ENCODE peak calls at places on chromosome 15, in four cellular contexts. T, Z, Y and E are unnamed samples.

GRCh38 chr15:37903932-37904493 is 30.4 kb upstream of the TMCO5A start:
- DNase-seq in T (no peak), Z (no peak), Y (no peak), E (no peak)

GRCh38 chr15:90025461-90026033 is 24.4 kb downstream of the ZNF710 start:
- DNase-seq in T (no peak), Z (no peak), Y (no peak), E (no peak)

GRCh38 chr15:96264801-96265515 is 65.5 kb upstream of the NR2F2 start:
- DNase-seq in T (no peak), Z (no peak), Y (no peak), E (no peak)

GRCh38 chr15:97978408-97979130 is 18.1 kb downstream of the ARRDC4 start:
- DNase-seq in T (peak), Z (peak), Y (no peak), E (no peak)

GRCh38 chr15:60070838-60071493 is 66.9 kb downstream of the FOXB1 start:
- DNase-seq in T (peak), Z (no peak), Y (peak), E (no peak)

GRCh38 chr15:62777657-62778056 is 264.9 kb upstream of the TPM1 start:
- DNase-seq in T (no peak), Z (no peak), Y (no peak), E (no peak)

GRCh38 chr15:31438601-31439265 is 112.1 kb downstream of the KLF13 start:
- DNase-seq in T (no peak), Z (no peak), Y (no peak), E (no peak)

GRCh38 chr15:29103825-29104565 is 165.6 kb downstream of the NSMCE3 start:
- DNase-seq in T (peak), Z (peak), Y (peak), E (peak)

GRCh38 chr15:40539030-40539429 is 25.8 kb downstream of the CCDC32 start:
- DNase-seq in T (no peak), Z (no peak), Y (no peak), E (no peak)

GRCh38 chr15:41691471-41691870 is 31.3 kb downstream of the MGA start:
- DNase-seq in T (peak), Z (no peak), Y (no peak), E (no peak)

GRCh38 chr15:67865331-67865730 is 25.5 kb upstream of the RNU6-1 start:
- DNase-seq in T (peak), Z (no peak), Y (no peak), E (no peak)

GRCh38 chr15:71278989-71279756 is 163.9 kb downstream of the THSD4 start:
- DNase-seq in T (peak), Z (peak), Y (peak), E (no peak)

GRCh38 chr15:49734831-49735508 is 114.1 kb downstream of the DTWD1 start:
- DNase-seq in T (no peak), Z (no peak), Y (no peak), E (no peak)

GRCh38 chr15:40054746-40055575 is 16.0 kb upstream of the SRP14 start:
- DNase-seq in T (no peak), Z (no peak), Y (no peak), E (no peak)

GRCh38 chr15:57384816-57385215 is 8.5 kb downstream of the CGNL1 start:
- DNase-seq in T (peak), Z (no peak), Y (no peak), E (no peak)

GRCh38 chr15:89539027-89539426 is 36.2 kb upstream of the TICRR start:
- DNase-seq in T (no peak), Z (no peak), Y (no peak), E (no peak)

GRCh38 chr15:71547066-71547465 is 263.3 kb upstream of the NR2E3 start:
- DNase-seq in T (peak), Z (no peak), Y (no peak), E (peak)

GRCh38 chr15:35851491-35851890 is 305.5 kb upstream of the DPH6 start:
- DNase-seq in T (peak), Z (no peak), Y (no peak), E (no peak)

DNA sequence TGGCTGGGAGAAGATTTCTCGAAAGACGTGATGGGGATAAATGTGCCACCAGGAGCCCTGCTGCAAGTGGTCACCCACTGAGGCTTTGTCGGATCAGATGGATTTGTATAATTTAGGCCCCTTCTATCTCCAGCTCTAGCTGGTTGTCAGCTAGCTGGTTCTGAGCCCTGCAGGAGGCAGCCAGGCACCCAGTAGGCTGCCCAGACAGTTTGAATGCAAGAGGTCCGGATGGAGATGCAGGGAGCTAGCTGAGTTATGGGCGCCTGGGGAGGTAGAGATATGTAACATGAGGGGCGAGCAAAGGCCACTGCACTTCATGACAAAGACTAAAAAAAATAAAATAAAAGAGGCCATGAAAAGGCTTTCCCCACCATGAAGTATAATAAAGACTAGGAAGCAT is 35.1 kb upstream of the ADPGK start:
- DNase-seq in T (no peak), Z (no peak), Y (no peak), E (no peak)
- TF ChIP-seq CTCF in T (no peak), Z (no peak), Y (no peak), E (no peak)

GRCh38 chr15:25401511-25401910 is 37.3 kb downstream of the UBE3A start:
- DNase-seq in T (no peak), Z (no peak), Y (no peak), E (no peak)
- H3K4me3 ChIP-seq in T (no peak), Z (no peak), Y (no peak), E (no peak)

GRCh38 chr15:53074221-53074620 is 284.1 kb upstream of the ONECUT1 start:
- DNase-seq in T (no peak), Z (no peak), Y (no peak), E (no peak)

GRCh38 chr15:53072077-53072476 is 281.9 kb upstream of the ONECUT1 start:
- DNase-seq in T (peak), Z (peak), Y (peak), E (peak)

DNA sequence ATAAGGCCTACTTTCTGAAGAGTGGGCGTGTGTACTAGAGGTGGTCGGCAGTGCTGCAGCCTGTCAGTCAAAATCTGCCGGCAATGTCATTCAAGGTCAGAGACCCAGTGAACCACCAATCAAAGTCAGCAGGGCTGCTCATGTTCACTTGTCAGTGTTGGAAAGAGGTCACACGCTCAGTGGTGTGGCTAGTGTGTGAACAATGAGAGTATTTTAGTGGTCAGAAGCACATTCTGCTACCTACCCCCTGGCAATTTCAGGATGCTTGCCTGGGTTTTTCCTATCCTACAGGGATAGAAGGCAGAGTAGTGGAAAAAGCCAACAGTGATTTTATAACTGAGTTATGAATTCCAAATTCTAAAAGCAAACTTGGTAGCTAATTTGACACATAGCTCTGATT is 278.5 kb upstream of the ONECUT1 start:
- DNase-seq in T (no peak), Z (no peak), Y (no peak), E (no peak)
- TF ChIP-seq CTCF in T (no peak), Z (no peak), Y (no peak), E (no peak)

GRCh38 chr15:79089331-79089889 is 1.2 kb downstream of the RASGRF1 start:
- DNase-seq in T (no peak), Z (no peak), Y (no peak), E (peak)

GRCh38 chr15:79086814-79087213 is 3.8 kb downstream of the RASGRF1 start:
- DNase-seq in T (no peak), Z (no peak), Y (no peak), E (no peak)

GRCh38 chr15:79089890-79090486 is 592 bp downstream of the RASGRF1 start:
- DNase-seq in T (no peak), Z (no peak), Y (no peak), E (no peak)

GRCh38 chr15:79090487-79091203 is at the start of gene RASGRF1:
- DNase-seq in T (no peak), Z (no peak), Y (no peak), E (peak)

GRCh38 chr15:79088426-79089205 is 2.0 kb downstream of the RASGRF1 start:
- DNase-seq in T (no peak), Z (no peak), Y (no peak), E (no peak)
- H3K4me3 ChIP-seq in T (no peak), Z (no peak), Y (no peak), E (no peak)

GRCh38 chr15:65981837-65982696 is 112.8 kb downstream of the RAB11A start:
- DNase-seq in T (no peak), Z (no peak), Y (no peak), E (peak)
- TF ChIP-seq CTCF in T (no peak), Z (no peak), Y (no peak), E (peak)

GRCh38 chr15:64459382-64459781 is 996 bp upstream of the ZNF609 start:
- DNase-seq in T (no peak), Z (no peak), Y (no peak), E (no peak)
- H3K4me3 ChIP-seq in T (no peak), Z (no peak), Y (no peak), E (no peak)

GRCh38 chr15:99435761-99436346 is 129.9 kb upstream of the MEF2A start:
- DNase-seq in T (no peak), Z (no peak), Y (no peak), E (peak)

GRCh38 chr15:99436472-99437314 is 129.1 kb upstream of the MEF2A start:
- DNase-seq in T (no peak), Z (no peak), Y (no peak), E (peak)

GRCh38 chr15:99438222-99438592 is 127.6 kb upstream of the MEF2A start:
- DNase-seq in T (no peak), Z (no peak), Y (no peak), E (peak)

GRCh38 chr15:99438691-99439523 is 126.9 kb upstream of the MEF2A start:
- DNase-seq in T (no peak), Z (no peak), Y (no peak), E (peak)

DNA sequence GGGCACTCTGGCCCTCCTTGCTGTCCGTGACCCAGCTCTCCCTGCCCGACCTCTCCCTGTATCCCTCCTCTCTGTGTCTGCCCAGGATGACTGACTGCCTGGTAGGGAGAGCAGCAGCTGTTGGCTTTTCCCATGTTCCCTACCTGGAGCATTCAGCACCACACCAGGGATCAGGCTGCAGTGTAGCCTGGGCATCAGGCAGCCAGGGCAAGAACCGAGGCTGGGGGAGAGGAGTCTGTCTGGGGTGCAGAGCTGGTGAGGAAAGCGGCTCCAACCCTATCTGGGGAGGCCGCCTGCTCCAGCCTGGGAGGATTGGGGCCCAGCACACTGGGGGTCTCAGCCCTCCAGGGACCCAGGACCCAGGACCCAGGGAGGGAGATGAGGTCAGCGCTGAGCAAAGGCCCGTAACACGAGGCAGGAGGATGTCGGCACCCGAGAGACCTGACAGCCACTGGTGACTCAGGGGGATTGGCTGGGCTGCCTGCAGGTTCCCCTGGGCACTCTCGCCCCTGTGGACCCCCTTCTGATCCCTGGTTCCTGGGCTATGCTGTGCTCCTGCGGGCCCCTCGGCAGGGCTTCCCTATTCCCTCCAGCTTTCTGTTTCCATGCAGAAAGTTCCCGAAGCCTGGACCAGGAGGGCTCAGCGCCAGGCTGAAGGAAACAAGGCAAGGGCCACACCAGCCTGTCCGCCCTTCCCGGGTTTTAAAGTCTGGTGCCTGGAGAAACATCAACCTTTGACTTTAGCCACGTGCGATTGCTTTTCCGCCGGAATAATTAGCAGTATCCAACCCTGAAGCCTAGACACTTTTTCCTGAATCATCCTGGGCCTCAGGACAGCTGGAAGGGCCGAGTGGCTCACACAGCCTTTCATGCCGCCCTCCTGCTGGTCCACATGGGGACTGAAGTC is 128.2 kb upstream of the MEF2A start:
- DNase-seq in T (no peak), Z (peak), Y (no peak), E (peak)
- TF ChIP-seq CTCF in T (no peak), Z (no peak), Y (no peak), E (no peak)

DNA sequence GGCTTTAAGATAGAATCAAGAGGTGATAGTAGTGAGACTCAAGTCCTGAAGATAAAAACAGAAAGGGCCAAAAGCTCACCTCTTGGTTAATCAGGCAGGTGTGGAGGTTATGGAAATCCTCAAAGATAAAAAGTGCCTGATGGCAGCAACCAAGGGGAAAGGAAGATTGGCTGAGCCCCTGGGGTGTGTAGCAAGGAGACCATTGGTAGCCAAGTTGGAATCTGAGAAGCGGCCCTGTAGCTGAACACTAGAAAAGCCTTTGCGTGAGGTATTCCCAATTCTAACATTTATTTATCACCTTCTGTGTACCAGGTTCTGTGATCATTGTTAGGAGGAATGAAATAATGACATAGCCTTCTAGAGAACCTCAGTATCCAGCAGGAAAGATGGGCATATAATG is 98.9 kb downstream of the ZNF609 start:
- DNase-seq in T (no peak), Z (no peak), Y (no peak), E (no peak)
- H3K4me3 ChIP-seq in T (no peak), Z (no peak), Y (no peak), E (no peak)